ENCODE peak calls at places on chromosome 9, in six cellular contexts. One of them, this sample, is unnamed. For H3K4me1, the result is how much of the 10 kb centered on the place peaks cover.

GRCh38 chr9:33354651-33355211 is 47.6 kb downstream of the AQP7 start:
- ATAC-seq in GM12878: no peak
- ATAC-seq in upper lobe of left lung: peak
- ATAC-seq in K562: peak
- ATAC-seq in HepG2: no peak
- ATAC-seq in A549: no peak
- ATAC-seq in this sample: no peak

GRCh38 chr9:89649045-89649691 is 44.4 kb downstream of the GADD45G start:
- ATAC-seq in GM12878: no peak
- ATAC-seq in HepG2: peak
- ATAC-seq in upper lobe of left lung: no peak
- ATAC-seq in A549: no peak
- ATAC-seq in K562: no peak
- ATAC-seq in this sample: no peak

GRCh38 chr9:130156672-130157071 is 15.5 kb upstream of the NCS1 start:
- ATAC-seq in A549: peak
- ATAC-seq in K562: no peak
- ATAC-seq in GM12878: no peak
- ATAC-seq in upper lobe of left lung: no peak
- ATAC-seq in HepG2: peak
- ATAC-seq in this sample: peak

GRCh38 chr9:124812401-124813016 is 35.6 kb downstream of the OLFML2A start:
- ATAC-seq in K562: peak
- ATAC-seq in HepG2: no peak
- ATAC-seq in GM12878: no peak
- ATAC-seq in A549: peak
- ATAC-seq in upper lobe of left lung: no peak
- ATAC-seq in this sample: peak

GRCh38 chr9:94782367-94783120 is 56.0 kb downstream of the AOPEP start:
- ATAC-seq in GM12878: peak
- ATAC-seq in A549: peak
- ATAC-seq in HepG2: no peak
- ATAC-seq in K562: no peak
- ATAC-seq in upper lobe of left lung: no peak
- ATAC-seq in this sample: no peak

GRCh38 chr9:112502177-112502946 is 15.7 kb downstream of the KIAA1958 start:
- ATAC-seq in HepG2: no peak
- ATAC-seq in GM12878: no peak
- ATAC-seq in A549: no peak
- ATAC-seq in K562: no peak
- ATAC-seq in upper lobe of left lung: no peak
- ATAC-seq in this sample: no peak

GRCh38 chr9:136385015-136385414 is 11.5 kb upstream of the CARD9 start:
- ATAC-seq in HepG2: no peak
- ATAC-seq in GM12878: no peak
- ATAC-seq in K562: no peak
- ATAC-seq in A549: no peak
- ATAC-seq in upper lobe of left lung: no peak
- ATAC-seq in this sample: no peak

GRCh38 chr9:121598167-121599000 is 53.0 kb upstream of the DAB2IP start:
- ATAC-seq in A549: no peak
- ATAC-seq in HepG2: no peak
- ATAC-seq in K562: no peak
- ATAC-seq in upper lobe of left lung: peak
- ATAC-seq in GM12878: no peak
- ATAC-seq in this sample: peak

GRCh38 chr9:136124976-136125692 is 6.5 kb upstream of the TMEM250 start:
- ATAC-seq in upper lobe of left lung: no peak
- ATAC-seq in HepG2: no peak
- ATAC-seq in A549: no peak
- ATAC-seq in K562: no peak
- ATAC-seq in GM12878: no peak
- ATAC-seq in this sample: no peak

GRCh38 chr9:94014066-94014654 is 59.0 kb upstream of the BARX1 start:
- ATAC-seq in GM12878: peak
- ATAC-seq in upper lobe of left lung: no peak
- ATAC-seq in HepG2: peak
- ATAC-seq in A549: peak
- ATAC-seq in K562: peak
- ATAC-seq in this sample: no peak

GRCh38 chr9:86241216-86241615 is 18.2 kb downstream of the C9orf153 start:
- ATAC-seq in K562: no peak
- ATAC-seq in HepG2: no peak
- ATAC-seq in GM12878: no peak
- ATAC-seq in upper lobe of left lung: no peak
- ATAC-seq in A549: no peak
- ATAC-seq in this sample: no peak

GRCh38 chr9:4865685-4866084 is 72.9 kb downstream of the RCL1 start:
- ATAC-seq in A549: no peak
- ATAC-seq in K562: peak
- ATAC-seq in HepG2: no peak
- ATAC-seq in upper lobe of left lung: no peak
- ATAC-seq in GM12878: no peak
- ATAC-seq in this sample: no peak

GRCh38 chr9:122226758-122227575 is 1.8 kb downstream of the LHX6 start:
- ATAC-seq in A549: peak
- ATAC-seq in upper lobe of left lung: no peak
- ATAC-seq in GM12878: no peak
- ATAC-seq in HepG2: no peak
- ATAC-seq in K562: no peak
- ATAC-seq in this sample: no peak

GRCh38 chr9:120715331-120715924 is 1.2 kb upstream of the MEGF9 start:
- ATAC-seq in GM12878: no peak
- ATAC-seq in HepG2: peak
- ATAC-seq in upper lobe of left lung: no peak
- ATAC-seq in A549: peak
- ATAC-seq in K562: no peak
- ATAC-seq in this sample: peak

GRCh38 chr9:130101963-130102362 is 48.3 kb downstream of the GPR107 start:
- ATAC-seq in upper lobe of left lung: no peak
- ATAC-seq in HepG2: no peak
- ATAC-seq in A549: no peak
- ATAC-seq in K562: no peak
- ATAC-seq in GM12878: no peak
- ATAC-seq in this sample: no peak

GRCh38 chr9:13445123-13445522 is 165.6 kb upstream of the MPDZ start:
- ATAC-seq in HepG2: no peak
- ATAC-seq in upper lobe of left lung: no peak
- ATAC-seq in K562: no peak
- ATAC-seq in GM12878: no peak
- ATAC-seq in A549: no peak
- ATAC-seq in this sample: no peak

GRCh38 chr9:120411862-120412424 is 168.0 kb downstream of the CDK5RAP2 start:
- ATAC-seq in upper lobe of left lung: no peak
- ATAC-seq in K562: no peak
- ATAC-seq in HepG2: no peak
- ATAC-seq in GM12878: no peak
- ATAC-seq in A549: no peak
- ATAC-seq in this sample: no peak

GRCh38 chr9:114972510-114972909 is 42.1 kb upstream of the TNFSF8 start:
- ATAC-seq in upper lobe of left lung: no peak
- ATAC-seq in A549: no peak
- ATAC-seq in K562: no peak
- ATAC-seq in HepG2: no peak
- ATAC-seq in GM12878: no peak
- ATAC-seq in this sample: no peak

GRCh38 chr9:109028457-109028856 is 15.2 kb upstream of the CTNNAL1 start:
- ATAC-seq in K562: no peak
- ATAC-seq in upper lobe of left lung: no peak
- ATAC-seq in A549: no peak
- ATAC-seq in GM12878: no peak
- ATAC-seq in HepG2: no peak
- ATAC-seq in this sample: no peak

GRCh38 chr9:115469826-115470225 is 351.9 kb upstream of the TNC start:
- ATAC-seq in A549: no peak
- ATAC-seq in K562: no peak
- ATAC-seq in upper lobe of left lung: no peak
- ATAC-seq in GM12878: no peak
- ATAC-seq in HepG2: no peak
- ATAC-seq in this sample: no peak

GRCh38 chr9:87479801-87480201 is 17.9 kb upstream of the DAPK1 start:
- ATAC-seq in K562: peak
- ATAC-seq in A549: no peak
- ATAC-seq in HepG2: peak
- ATAC-seq in upper lobe of left lung: peak
- ATAC-seq in GM12878: peak
- ATAC-seq in this sample: peak

GRCh38 chr9:115250646-115251045 is 132.7 kb upstream of the TNC start:
- ATAC-seq in GM12878: no peak
- ATAC-seq in K562: no peak
- ATAC-seq in upper lobe of left lung: no peak
- ATAC-seq in A549: no peak
- ATAC-seq in HepG2: no peak
- ATAC-seq in this sample: no peak

GRCh38 chr9:127132921-127133647 is 10.6 kb upstream of the ANGPTL2 start:
- ATAC-seq in A549: no peak
- ATAC-seq in HepG2: peak
- ATAC-seq in K562: no peak
- ATAC-seq in upper lobe of left lung: no peak
- ATAC-seq in GM12878: no peak
- ATAC-seq in this sample: no peak

GRCh38 chr9:34493972-34494535 is 28.7 kb downstream of the ENHO start:
- ATAC-seq in K562: peak
- ATAC-seq in GM12878: no peak
- ATAC-seq in A549: no peak
- ATAC-seq in HepG2: peak
- ATAC-seq in upper lobe of left lung: no peak
- ATAC-seq in this sample: no peak

GRCh38 chr9:34490760-34491159 is 32.0 kb downstream of the ENHO start:
- ATAC-seq in GM12878: no peak
- ATAC-seq in A549: no peak
- ATAC-seq in upper lobe of left lung: peak
- ATAC-seq in HepG2: no peak
- ATAC-seq in K562: no peak
- ATAC-seq in this sample: no peak

GRCh38 chr9:34490360-34490759 is 31.8 kb downstream of the DNAI1 start:
- ATAC-seq in upper lobe of left lung: no peak
- ATAC-seq in GM12878: no peak
- ATAC-seq in K562: no peak
- ATAC-seq in HepG2: no peak
- ATAC-seq in A549: no peak
- ATAC-seq in this sample: no peak

GRCh38 chr9:34491596-34491995 is 31.2 kb downstream of the ENHO start:
- ATAC-seq in HepG2: no peak
- ATAC-seq in K562: no peak
- ATAC-seq in upper lobe of left lung: no peak
- ATAC-seq in A549: no peak
- ATAC-seq in GM12878: no peak
- ATAC-seq in this sample: no peak

DNA sequence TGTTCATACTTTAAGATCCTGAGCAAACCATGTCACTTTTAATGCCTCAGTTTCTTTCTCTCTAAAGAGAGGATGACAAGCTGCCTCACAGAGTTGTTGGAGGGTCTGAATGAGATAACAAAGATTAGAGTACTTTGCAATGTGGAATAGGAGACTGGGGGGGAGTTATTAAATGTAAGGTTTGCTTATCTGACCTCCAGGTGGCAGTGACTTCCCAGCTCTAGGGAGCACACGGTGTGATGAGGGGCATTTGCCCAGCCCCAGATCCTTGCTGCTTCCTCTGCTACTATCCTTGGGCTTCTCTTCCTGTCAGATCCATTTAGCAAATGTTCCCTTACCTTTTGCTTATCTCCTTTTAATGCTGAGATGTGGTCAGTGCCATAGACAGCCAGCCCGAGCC is 30.7 kb downstream of the ENHO start:
- ATAC-seq in GM12878: no peak
- ATAC-seq in upper lobe of left lung: no peak
- ATAC-seq in A549: no peak
- ATAC-seq in HepG2: no peak
- ATAC-seq in K562: no peak
- ATAC-seq in this sample: no peak
- TF ChIP-seq CTCF in GM12878: no peak
- TF ChIP-seq CTCF in upper lobe of left lung: no peak
- TF ChIP-seq CTCF in A549: peak
- TF ChIP-seq CTCF in HepG2: no peak
- TF ChIP-seq CTCF in K562: no peak
- TF ChIP-seq CTCF in this sample: no peak

GRCh38 chr9:38720083-38720755 is at the start of gene FAM240B:
- ATAC-seq in GM12878: no peak
- ATAC-seq in K562: no peak
- ATAC-seq in A549: no peak
- ATAC-seq in HepG2: no peak
- ATAC-seq in upper lobe of left lung: no peak
- ATAC-seq in this sample: no peak
- TF ChIP-seq EP300 in GM12878: no peak
- TF ChIP-seq EP300 in K562: no peak
- TF ChIP-seq EP300 in A549: no peak
- TF ChIP-seq EP300 in HepG2: no peak
- TF ChIP-seq EP300 in upper lobe of left lung: no peak
- TF ChIP-seq EP300 in this sample: no peak

GRCh38 chr9:134392900-134393299 is 66.6 kb downstream of the RXRA start:
- ATAC-seq in A549: no peak
- ATAC-seq in HepG2: no peak
- ATAC-seq in GM12878: no peak
- ATAC-seq in K562: no peak
- ATAC-seq in upper lobe of left lung: no peak
- ATAC-seq in this sample: no peak

GRCh38 chr9:134391319-134392231 is 65.3 kb downstream of the RXRA start:
- ATAC-seq in upper lobe of left lung: no peak
- ATAC-seq in GM12878: peak
- ATAC-seq in K562: no peak
- ATAC-seq in A549: no peak
- ATAC-seq in HepG2: no peak
- ATAC-seq in this sample: no peak

GRCh38 chr9:134395002-134395517 is 68.8 kb downstream of the RXRA start:
- ATAC-seq in A549: no peak
- ATAC-seq in upper lobe of left lung: no peak
- ATAC-seq in HepG2: no peak
- ATAC-seq in K562: no peak
- ATAC-seq in GM12878: no peak
- ATAC-seq in this sample: no peak

GRCh38 chr9:134395727-134396257 is 69.5 kb downstream of the RXRA start:
- ATAC-seq in upper lobe of left lung: no peak
- ATAC-seq in GM12878: peak
- ATAC-seq in K562: no peak
- ATAC-seq in HepG2: no peak
- ATAC-seq in A549: no peak
- ATAC-seq in this sample: no peak

GRCh38 chr9:134393582-134394280 is 67.5 kb downstream of the RXRA start:
- ATAC-seq in upper lobe of left lung: no peak
- ATAC-seq in HepG2: no peak
- ATAC-seq in GM12878: no peak
- ATAC-seq in A549: no peak
- ATAC-seq in K562: no peak
- ATAC-seq in this sample: no peak
- H3K4me1 ChIP-seq in upper lobe of left lung: half or more
- H3K4me1 ChIP-seq in HepG2: under half
- H3K4me1 ChIP-seq in GM12878: half or more
- H3K4me1 ChIP-seq in A549: under half
- H3K4me1 ChIP-seq in K562: half or more
- H3K4me1 ChIP-seq in this sample: half or more

DNA sequence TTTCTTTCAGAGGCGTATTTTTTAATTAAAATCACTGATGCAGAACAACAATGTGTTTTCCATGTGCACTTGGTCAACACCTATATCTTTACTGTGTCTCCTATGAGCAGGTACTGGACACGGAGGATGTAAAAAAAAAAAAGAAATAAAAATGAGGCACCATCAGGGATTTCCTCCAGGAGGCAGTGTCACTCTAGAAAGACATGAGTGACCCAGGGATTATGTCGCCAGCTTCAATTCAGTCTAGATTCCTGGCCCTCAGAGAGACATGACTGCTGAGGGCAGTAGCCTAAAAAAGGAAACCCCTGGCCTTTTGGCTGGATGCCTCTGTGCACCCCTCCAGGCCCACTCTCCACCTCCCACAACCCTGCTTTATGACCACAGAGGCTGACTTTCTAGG is 18.3 kb upstream of the IL33 start:
- ATAC-seq in GM12878: peak
- ATAC-seq in HepG2: peak
- ATAC-seq in upper lobe of left lung: no peak
- ATAC-seq in K562: peak
- ATAC-seq in A549: no peak
- ATAC-seq in this sample: peak
- TF ChIP-seq CTCF in GM12878: peak
- TF ChIP-seq CTCF in HepG2: peak
- TF ChIP-seq CTCF in upper lobe of left lung: peak
- TF ChIP-seq CTCF in K562: peak
- TF ChIP-seq CTCF in A549: no peak
- TF ChIP-seq CTCF in this sample: peak